ENCODE peak calls at places on chromosomes 6 and 20, in four cellular contexts. L, S, N and X are unnamed samples.

GRCh38 chr6:4281341-4282293 is 146.2 kb upstream of the ECI2 start:
- DNase-seq in L (peak; percentile 28), S (peak; percentile 72), N (peak; percentile 63), X (peak; percentile 79)

GRCh38 chr20:57482148-57482547 is 42.8 kb downstream of the CTCFL start:
- DNase-seq in L (no peak), S (no peak), N (no peak), X (peak; percentile 27)

GRCh38 chr6:108492131-108492766 is 68.5 kb upstream of the FOXO3 start:
- DNase-seq in L (peak; percentile 67), S (peak; percentile 34), N (peak; percentile 72), X (peak; percentile 41)

GRCh38 chr6:138028893-138029292 is 78.3 kb downstream of the PERP start:
- DNase-seq in L (no peak), S (no peak), N (no peak), X (no peak)

GRCh38 chr6:112370946-112371345 is 23.8 kb downstream of the RFPL4B start:
- DNase-seq in L (no peak), S (no peak), N (no peak), X (no peak)

GRCh38 chr6:159943101-159943632 is 25.7 kb upstream of the IGF2R start:
- DNase-seq in L (peak; percentile 72), S (no peak), N (peak; percentile 60), X (no peak)

GRCh38 chr6:140784573-140784972 is 1348.2 kb upstream of the GJE1 start:
- DNase-seq in L (no peak), S (no peak), N (no peak), X (no peak)

GRCh38 chr6:33417127-33417902 is 592 bp downstream of the CUTA start:
- DNase-seq in L (peak; percentile 72), S (no peak), N (peak; percentile 71), X (no peak)

GRCh38 chr6:142569676-142570075 is 267.9 kb downstream of the ADGRG6 start:
- DNase-seq in L (no peak), S (no peak), N (peak; percentile 22), X (no peak)

GRCh38 chr20:35303735-35304431 is 11.7 kb upstream of the FAM83C start:
- DNase-seq in L (peak; percentile 92), S (peak; percentile 88), N (peak; percentile 92), X (peak; percentile 86)

GRCh38 chr20:24872291-24873014 is 76.6 kb upstream of the CST7 start:
- DNase-seq in L (no peak), S (no peak), N (no peak), X (no peak)

GRCh38 chr6:152096863-152097496 is 289.5 kb downstream of the ESR1 start:
- DNase-seq in L (peak; percentile 97), S (no peak), N (peak; percentile 93), X (no peak)

GRCh38 chr6:139474145-139475108 is 100.0 kb upstream of the CITED2 start:
- DNase-seq in L (peak; percentile 92), S (peak; percentile 21), N (peak; percentile 26), X (peak; percentile 93)

GRCh38 chr6:146905313-146905712 is 298.9 kb upstream of the STXBP5 start:
- DNase-seq in L (peak; percentile 71), S (no peak), N (peak; percentile 64), X (peak; percentile 77)

GRCh38 chr6:15528870-15529269 is 134.0 kb downstream of the DTNBP1 start:
- DNase-seq in L (no peak), S (no peak), N (no peak), X (no peak)

GRCh38 chr6:40719671-40720374 is 132.7 kb upstream of the LRFN2 start:
- DNase-seq in L (peak; percentile 46), S (no peak), N (peak; percentile 65), X (no peak)

GRCh38 chr6:11442495-11442894 is 95.1 kb upstream of the TMEM170B start:
- DNase-seq in L (no peak), S (no peak), N (no peak), X (no peak)

GRCh38 chr6:130600880-130601341 is 226.3 kb upstream of the SMLR1 start:
- DNase-seq in L (peak; percentile 34), S (no peak), N (peak; percentile 79), X (no peak)

GRCh38 chr20:38137441-38138037 is 27.5 kb downstream of the TGM2 start:
- DNase-seq in L (no peak), S (no peak), N (no peak), X (no peak)

GRCh38 chr20:52204136-52204535 is 12.6 kb upstream of the ZFP64 start:
- DNase-seq in L (no peak), S (no peak), N (no peak), X (no peak)

GRCh38 chr6:119323478-119323877 is 26.1 kb downstream of the MAN1A1 start:
- DNase-seq in L (no peak), S (no peak), N (no peak), X (no peak)

GRCh38 chr6:165663283-165663735 is 268 bp upstream of the PDE10A start:
- DNase-seq in L (peak; percentile 58), S (peak; percentile 35), N (peak; percentile 47), X (no peak)

GRCh38 chr20:46307139-46307998 is 929 bp downstream of the CDH22 start:
- DNase-seq in L (peak; percentile 50), S (peak; percentile 96), N (peak; percentile 14), X (peak; percentile 82)

GRCh38 chr6:78829407-78829806 is 37.9 kb upstream of the IRAK1BP1 start:
- DNase-seq in L (no peak), S (no peak), N (no peak), X (no peak)

GRCh38 chr20:62368629-62369507 is 1.8 kb upstream of the LAMA5 start:
- DNase-seq in L (peak; percentile 66), S (no peak), N (peak; percentile 57), X (no peak)

GRCh38 chr6:108666656-108667260 is 106.0 kb downstream of the FOXO3 start:
- DNase-seq in L (no peak), S (no peak), N (no peak), X (no peak)

GRCh38 chr20:37411408-37412306 is 65.7 kb downstream of the SRC start:
- DNase-seq in L (no peak), S (no peak), N (no peak), X (no peak)

GRCh38 chr6:73954843-73955242 is 258.8 kb downstream of the CD109 start:
- DNase-seq in L (no peak), S (no peak), N (no peak), X (no peak)

GRCh38 chr20:21839982-21840381 is 134.5 kb downstream of the PAX1 start:
- DNase-seq in L (no peak), S (no peak), N (no peak), X (no peak)

GRCh38 chr6:33116417-33116816 is 40.6 kb downstream of the HLA-DPB1 start:
- DNase-seq in L (no peak), S (no peak), N (no peak), X (no peak)

GRCh38 chr6:107971181-107971580 is 13.2 kb upstream of the SEC63 start:
- DNase-seq in L (no peak), S (no peak), N (no peak), X (no peak)

GRCh38 chr6:33962186-33962585 is 158.4 kb upstream of the MLN start:
- DNase-seq in L (peak; percentile 15), S (no peak), N (no peak), X (no peak)

GRCh38 chr6:148577687-148578488 is 168.9 kb upstream of the UST start:
- DNase-seq in L (peak; percentile 86), S (peak; percentile 73), N (peak; percentile 82), X (peak; percentile 77)